ENCODE peak calls at places on chromosome 3, in seven cellular contexts. O is HT1080, B is fibroblast of mammary gland, X is skeletal muscle cell, Y is GM23338, W is kidney glomerular epithelial cell, I is posterior cingulate gyrus. Q is an unnamed sample.

GRCh38 chr3:132787616-132788015 is 65.4 kb upstream of the NPHP3 start:
- DNase-seq in O (peak), W (no peak), X (peak), Y (no peak), B (peak), I (no peak), Q (no peak)

GRCh38 chr3:14425574-14426304 is 23.3 kb downstream of the SLC6A6 start:
- DNase-seq in W (no peak), B (no peak), I (no peak), O (no peak), X (no peak), Y (no peak), Q (no peak)

GRCh38 chr3:62201438-62202035 is 171.8 kb downstream of the FEZF2 start:
- DNase-seq in I (no peak), O (peak), W (peak), Y (peak), X (no peak), B (peak), Q (peak)

GRCh38 chr3:20064387-20064786 is 24.1 kb downstream of the KAT2B start:
- DNase-seq in W (no peak), X (no peak), Y (no peak), I (no peak), O (no peak), B (no peak), Q (no peak)

GRCh38 chr3:113231391-113231790 is 20.0 kb downstream of the BOC start:
- DNase-seq in B (peak), X (peak), I (no peak), O (peak), Y (no peak), W (peak), Q (no peak)

GRCh38 chr3:183500981-183501704 is 54.4 kb downstream of the KLHL6 start:
- DNase-seq in Y (no peak), B (no peak), O (no peak), W (no peak), X (no peak), I (no peak), Q (no peak)

GRCh38 chr3:46878796-46879436 is 1.4 kb downstream of the PTH1R start:
- DNase-seq in X (no peak), Y (no peak), I (no peak), O (no peak), W (no peak), B (no peak), Q (no peak)

GRCh38 chr3:13723676-13724207 is 156.1 kb downstream of the WNT7A start:
- DNase-seq in O (no peak), B (no peak), Y (no peak), X (no peak), I (no peak), W (no peak), Q (no peak)

GRCh38 chr3:45329779-45330305 is 58.5 kb upstream of the LARS2 start:
- DNase-seq in B (no peak), O (no peak), W (no peak), X (no peak), Y (no peak), I (no peak), Q (no peak)

GRCh38 chr3:11845661-11846060 is 1.0 kb downstream of the TAMM41 start:
- DNase-seq in X (no peak), Y (no peak), O (no peak), W (no peak), I (no peak), B (no peak), Q (no peak)

GRCh38 chr3:184134746-184135148 is 411 bp upstream of the EIF2B5 start:
- DNase-seq in W (peak), B (no peak), Y (no peak), X (no peak), O (no peak), I (no peak), Q (no peak)

GRCh38 chr3:105483476-105483875 is 116.8 kb downstream of the ALCAM start:
- DNase-seq in B (no peak), I (no peak), O (peak), Y (no peak), X (no peak), W (no peak), Q (no peak)

GRCh38 chr3:123026551-123027291 is 842 bp downstream of the SEMA5B start:
- DNase-seq in O (no peak), X (no peak), Y (peak), I (peak), B (no peak), W (no peak), Q (peak)

GRCh38 chr3:142975316-142975995 is 12.0 kb upstream of the PAQR9 start:
- DNase-seq in W (no peak), Y (peak), B (no peak), O (no peak), X (no peak), I (no peak), Q (no peak)

GRCh38 chr3:62242846-62243245 is 130.5 kb downstream of the FEZF2 start:
- DNase-seq in I (peak), O (no peak), X (no peak), W (no peak), Y (peak), B (no peak), Q (no peak)

GRCh38 chr3:144162042-144162441 is 190.4 kb downstream of the DIPK2A start:
- DNase-seq in O (peak), X (peak), B (peak), I (no peak), W (no peak), Y (no peak), Q (no peak)

GRCh38 chr3:109532257-109533216 is 195.2 kb upstream of the DPPA4 start:
- DNase-seq in B (peak), Y (peak), X (peak), O (peak), W (peak), I (peak), Q (no peak)

GRCh38 chr3:24160424-24160823 is 215.3 kb downstream of the NR1D2 start:
- DNase-seq in W (no peak), Y (peak), I (no peak), X (no peak), O (no peak), B (peak), Q (no peak)

GRCh38 chr3:126924458-126924857 is 58.5 kb upstream of the PLXNA1 start:
- DNase-seq in X (no peak), Y (no peak), O (no peak), W (no peak), I (no peak), B (no peak), Q (no peak)

GRCh38 chr3:110743202-110743601 is 328.4 kb upstream of the NECTIN3 start:
- DNase-seq in W (peak), B (no peak), I (no peak), O (no peak), X (no peak), Y (peak), Q (no peak)

GRCh38 chr3:52108302-52109232 is 45.7 kb downstream of the POC1A start:
- DNase-seq in Y (peak), I (peak), O (no peak), W (no peak), B (peak), X (peak), Q (peak)

GRCh38 chr3:101780661-101781060 is 1.6 kb downstream of the NXPE3 start:
- DNase-seq in I (peak), O (peak), Y (peak), W (peak), X (peak), B (peak), Q (no peak)

GRCh38 chr3:87900061-87900460 is 158.7 kb downstream of the CGGBP1 start:
- DNase-seq in W (no peak), X (no peak), B (peak), I (no peak), Y (peak), O (no peak), Q (no peak)

GRCh38 chr3:141093397-141093796 is 42.2 kb downstream of the SPSB4 start:
- DNase-seq in Y (no peak), W (no peak), B (no peak), O (peak), I (no peak), X (no peak), Q (no peak)

GRCh38 chr3:177426151-177426904 is 229.0 kb upstream of the TBL1XR1 start:
- DNase-seq in X (no peak), W (no peak), B (no peak), I (no peak), O (no peak), Y (no peak), Q (no peak)

Q was measured in frontal cortex.